ENCODE peak calls at places on chromosomes 5 and 9, in four cellular contexts. X is OCI-LY7, V is tibial nerve, U is body of pancreas. O is an unnamed sample.

GRCh38 chr9:131296906-131297500 is 7.5 kb downstream of the PLPP7 start:
- DNase-seq in X (no peak), V (no peak), U (no peak), O (no peak)

GRCh38 chr5:66585291-66585690 is 10.9 kb upstream of the MAST4 start:
- DNase-seq in X (no peak), V (no peak), U (no peak), O (no peak)

GRCh38 chr9:134594376-134594941 is 47.1 kb upstream of the COL5A1 start:
- DNase-seq in X (no peak), V (no peak), U (no peak), O (no peak)

GRCh38 chr5:115389074-115389798 is 92.8 kb upstream of the CCDC112 start:
- DNase-seq in X (no peak), V (no peak), U (peak; percentile 53), O (no peak)

GRCh38 chr5:143234162-143234842 is 169.2 kb downstream of the NR3C1 start:
- DNase-seq in X (no peak), V (no peak), U (no peak), O (no peak)

GRCh38 chr5:131156385-131156784 is 8.7 kb downstream of the HINT1 start:
- DNase-seq in X (no peak), V (no peak), U (no peak), O (no peak)

GRCh38 chr5:143629871-143630658 is 181.9 kb upstream of the HMHB1 start:
- DNase-seq in X (no peak), V (no peak), U (no peak), O (no peak)

GRCh38 chr9:4366649-4367330 is 66.9 kb upstream of the GLIS3 start:
- DNase-seq in X (peak; percentile 32), V (no peak), U (peak; percentile 64), O (no peak)

GRCh38 chr9:120935383-120935857 is 8.8 kb upstream of the TRAF1 start:
- DNase-seq in X (peak; percentile 44), V (peak; percentile 99), U (peak; percentile 99), O (peak; percentile 93)

GRCh38 chr5:32981061-32981460 is 269.9 kb downstream of the NPR3 start:
- DNase-seq in X (no peak), V (no peak), U (no peak), O (no peak)

GRCh38 chr5:116766470-116766947 is 191.9 kb upstream of the SEMA6A start:
- DNase-seq in X (no peak), V (no peak), U (peak; percentile 11), O (no peak)

GRCh38 chr9:281753-282645 is 67.3 kb downstream of the DOCK8 start:
- DNase-seq in X (no peak), V (no peak), U (no peak), O (no peak)

GRCh38 chr9:81626511-81626910 is 62.8 kb downstream of the TLE1 start:
- DNase-seq in X (no peak), V (no peak), U (no peak), O (no peak)

GRCh38 chr9:75871624-75872023 is 18.8 kb upstream of the PCSK5 start:
- DNase-seq in X (no peak), V (no peak), U (no peak), O (no peak)

GRCh38 chr5:15391648-15392392 is 108.2 kb upstream of the FBXL7 start:
- DNase-seq in X (no peak), V (peak; percentile 26), U (no peak), O (no peak)

GRCh38 chr5:132271251-132272246 is 14.1 kb downstream of the PDLIM4 start:
- DNase-seq in X (peak; percentile 44), V (no peak), U (peak; percentile 40), O (peak; percentile 1)

DNA sequence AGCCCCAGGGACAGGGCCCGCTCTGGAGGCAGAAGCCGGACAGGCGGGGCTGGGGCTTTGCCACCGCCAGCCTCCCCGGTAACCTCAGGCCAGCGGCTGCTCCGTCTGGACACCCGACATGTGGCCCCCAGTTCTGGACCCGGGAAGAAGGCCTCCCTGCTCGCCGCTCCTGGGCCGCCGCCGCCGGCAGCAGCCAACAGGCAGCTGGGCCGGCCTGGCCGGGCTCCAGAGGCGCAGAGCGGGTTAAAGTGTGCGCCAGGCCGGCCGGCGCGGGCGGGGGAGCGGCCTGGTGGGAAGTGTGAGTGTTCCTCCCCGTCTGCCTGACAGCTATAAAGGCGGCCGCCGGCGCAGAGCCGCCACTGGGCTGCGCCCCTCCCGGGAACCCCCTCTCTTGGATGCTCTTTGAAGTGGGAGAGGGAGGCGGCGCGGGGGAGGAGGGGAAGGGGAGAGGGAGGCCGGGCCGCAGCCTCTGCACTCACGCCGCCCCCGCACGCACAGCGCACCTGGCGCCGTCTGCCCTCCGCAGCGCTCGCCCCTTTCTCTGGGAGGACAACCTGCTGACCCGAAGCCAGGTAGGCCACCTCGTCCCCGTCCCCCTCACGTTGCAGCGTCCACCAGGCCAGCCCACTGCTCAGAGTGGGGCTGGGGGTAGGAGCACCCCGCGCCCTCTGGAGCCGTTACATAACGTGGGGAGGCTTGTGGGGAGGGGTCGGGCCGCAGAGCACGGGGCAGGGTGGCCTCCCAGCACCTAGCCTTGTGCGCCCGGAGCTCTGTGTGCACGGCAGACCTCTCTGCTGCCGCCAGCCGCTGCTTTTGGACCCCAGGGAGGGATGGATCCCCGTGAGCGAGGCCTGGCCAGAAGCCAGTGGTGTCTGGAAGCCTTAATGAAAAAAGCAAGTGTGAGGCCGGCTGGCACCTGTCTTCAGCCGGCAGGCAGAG is at the start of gene ADAMTSL2:
- DNase-seq in X (no peak), V (no peak), U (peak; percentile 78), O (no peak)
- H3K4me3 ChIP-seq in X (no peak within 1 kb of the TSS), V (peak within 1 kb of the TSS; percentile 29), U (no peak within 1 kb of the TSS), O (peak within 1 kb of the TSS; percentile 64)

DNA sequence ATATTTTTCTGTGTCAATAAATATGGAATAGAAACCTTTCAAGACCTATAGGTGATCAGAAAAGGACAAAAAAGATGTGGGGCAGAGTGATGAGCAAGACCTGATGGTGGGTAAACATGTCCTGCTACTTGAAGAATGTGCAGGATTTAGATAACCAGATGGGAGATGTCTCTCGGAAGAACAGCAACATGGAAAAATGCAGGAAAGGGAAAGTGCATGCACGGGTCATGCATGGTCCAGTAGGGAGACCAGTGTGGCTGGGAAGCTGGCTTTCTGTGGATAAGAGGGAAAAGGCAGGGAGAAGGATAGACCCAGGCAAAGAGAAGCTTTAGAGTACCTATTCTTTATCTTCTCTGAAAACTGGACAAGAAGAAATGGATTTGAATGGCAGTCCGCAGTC is 7.1 kb upstream of the CAST start:
- DNase-seq in X (no peak), V (no peak), U (no peak), O (no peak)
- H3K4me1 ChIP-seq in X (peaks cover under 1% of the 10 kb centered on the region), V (no peaks in the 10 kb centered on the region), U (no peaks in the 10 kb centered on the region), O (peaks cover 8% of the 10 kb centered on the region)

DNA sequence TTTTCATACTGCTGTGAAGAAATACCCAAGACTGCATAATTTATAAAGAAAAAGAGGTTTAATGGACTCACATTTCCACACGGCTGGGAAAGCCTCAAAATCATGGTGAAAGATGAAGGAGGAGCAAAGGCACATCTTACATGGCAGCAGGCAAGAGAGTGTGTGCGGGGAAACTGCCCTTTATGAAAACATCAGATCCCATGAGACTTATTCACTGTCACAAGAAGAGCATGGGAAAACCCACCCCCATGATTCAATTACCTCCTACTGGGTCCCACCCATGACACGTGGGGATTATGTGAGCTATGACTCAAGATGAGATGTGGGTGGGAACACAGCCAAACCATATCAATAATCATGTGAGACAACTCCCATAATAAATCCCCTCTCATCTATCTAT is 8.7 kb downstream of the TTC39B start:
- DNase-seq in X (no peak), V (no peak), U (no peak), O (no peak)
- H3K4me3 ChIP-seq in X (no peak overlapping the region), V (no peak overlapping the region), U (no peak overlapping the region), O (no peak overlapping the region)

GRCh38 chr5:178120661-178121357 is 7.5 kb downstream of the N4BP3 start:
- DNase-seq in X (peak; percentile 98), V (peak; percentile 40), U (peak; percentile 98), O (no peak)

GRCh38 chr5:178123094-178123986 is 7.5 kb upstream of the RMND5B start:
- DNase-seq in X (no peak), V (no peak), U (no peak), O (no peak)

GRCh38 chr5:178122346-178122745 is 8.5 kb upstream of the RMND5B start:
- DNase-seq in X (no peak), V (no peak), U (no peak), O (no peak)

GRCh38 chr5:178119915-178120660 is 6.8 kb downstream of the N4BP3 start:
- DNase-seq in X (peak; percentile 20), V (no peak), U (no peak), O (no peak)

GRCh38 chr5:178121450-178122276 is 8.3 kb downstream of the N4BP3 start:
- DNase-seq in X (peak; percentile 78), V (no peak), U (no peak), O (no peak)
- H3K4me1 ChIP-seq in X (peaks cover 74% of the 10 kb centered on the region), V (no peaks in the 10 kb centered on the region), U (peaks cover 13% of the 10 kb centered on the region), O (no peaks in the 10 kb centered on the region)